ENCODE peak calls at places on chromosomes 16 and 17, in nine cellular contexts. One of them, this sample, is unnamed. For H3K4me1 and H3K36me3, the result is how much of the 10 kb centered on the place peaks cover.

GRCh38 chr17:11608396-11608795 is 10.1 kb downstream of the DNAH9 start:
- DNase-seq in astrocyte: no peak
- DNase-seq in body of pancreas: peak
- DNase-seq in prostate gland: peak
- DNase-seq in ascending aorta: no peak
- DNase-seq in left ventricle myocardium inferior: peak
- DNase-seq in spleen: no peak
- DNase-seq in right atrium auricular region: peak
- DNase-seq in GM23338: no peak
- DNase-seq in this sample: no peak

GRCh38 chr16:68936729-68937631 is 93.6 kb downstream of the TANGO6 start:
- DNase-seq in astrocyte: peak
- DNase-seq in body of pancreas: no peak
- DNase-seq in prostate gland: peak
- DNase-seq in ascending aorta: no peak
- DNase-seq in left ventricle myocardium inferior: no peak
- DNase-seq in spleen: no peak
- DNase-seq in right atrium auricular region: no peak
- DNase-seq in GM23338: no peak
- DNase-seq in this sample: no peak

GRCh38 chr17:37360632-37361031 is 15.2 kb upstream of the C17orf78 start:
- DNase-seq in astrocyte: no peak
- DNase-seq in body of pancreas: no peak
- DNase-seq in prostate gland: no peak
- DNase-seq in ascending aorta: no peak
- DNase-seq in left ventricle myocardium inferior: no peak
- DNase-seq in spleen: no peak
- DNase-seq in right atrium auricular region: no peak
- DNase-seq in GM23338: no peak
- DNase-seq in this sample: no peak

GRCh38 chr17:43027091-43028032 is 2.3 kb downstream of the RND2 start:
- DNase-seq in astrocyte: no peak
- DNase-seq in body of pancreas: no peak
- DNase-seq in prostate gland: no peak
- DNase-seq in ascending aorta: no peak
- DNase-seq in left ventricle myocardium inferior: no peak
- DNase-seq in spleen: no peak
- DNase-seq in right atrium auricular region: no peak
- DNase-seq in GM23338: peak
- DNase-seq in this sample: peak

GRCh38 chr17:30219315-30219714 is 16.2 kb downstream of the SLC6A4 start:
- DNase-seq in astrocyte: no peak
- DNase-seq in body of pancreas: no peak
- DNase-seq in prostate gland: no peak
- DNase-seq in ascending aorta: no peak
- DNase-seq in left ventricle myocardium inferior: no peak
- DNase-seq in spleen: peak
- DNase-seq in right atrium auricular region: no peak
- DNase-seq in GM23338: no peak
- DNase-seq in this sample: no peak

GRCh38 chr17:43125967-43126910 is 1.1 kb upstream of the BRCA1 start:
- DNase-seq in astrocyte: no peak
- DNase-seq in body of pancreas: no peak
- DNase-seq in prostate gland: no peak
- DNase-seq in ascending aorta: no peak
- DNase-seq in left ventricle myocardium inferior: no peak
- DNase-seq in spleen: peak
- DNase-seq in right atrium auricular region: no peak
- DNase-seq in GM23338: peak
- DNase-seq in this sample: peak

GRCh38 chr17:8476741-8477140 is 41.1 kb downstream of the NDEL1 start:
- DNase-seq in astrocyte: no peak
- DNase-seq in body of pancreas: no peak
- DNase-seq in prostate gland: no peak
- DNase-seq in ascending aorta: no peak
- DNase-seq in left ventricle myocardium inferior: no peak
- DNase-seq in spleen: no peak
- DNase-seq in right atrium auricular region: no peak
- DNase-seq in GM23338: no peak
- DNase-seq in this sample: no peak

GRCh38 chr16:25012525-25012991 is 2.6 kb downstream of the ARHGAP17 start:
- DNase-seq in astrocyte: peak
- DNase-seq in body of pancreas: no peak
- DNase-seq in prostate gland: no peak
- DNase-seq in ascending aorta: no peak
- DNase-seq in left ventricle myocardium inferior: no peak
- DNase-seq in spleen: no peak
- DNase-seq in right atrium auricular region: no peak
- DNase-seq in GM23338: no peak
- DNase-seq in this sample: no peak

DNA sequence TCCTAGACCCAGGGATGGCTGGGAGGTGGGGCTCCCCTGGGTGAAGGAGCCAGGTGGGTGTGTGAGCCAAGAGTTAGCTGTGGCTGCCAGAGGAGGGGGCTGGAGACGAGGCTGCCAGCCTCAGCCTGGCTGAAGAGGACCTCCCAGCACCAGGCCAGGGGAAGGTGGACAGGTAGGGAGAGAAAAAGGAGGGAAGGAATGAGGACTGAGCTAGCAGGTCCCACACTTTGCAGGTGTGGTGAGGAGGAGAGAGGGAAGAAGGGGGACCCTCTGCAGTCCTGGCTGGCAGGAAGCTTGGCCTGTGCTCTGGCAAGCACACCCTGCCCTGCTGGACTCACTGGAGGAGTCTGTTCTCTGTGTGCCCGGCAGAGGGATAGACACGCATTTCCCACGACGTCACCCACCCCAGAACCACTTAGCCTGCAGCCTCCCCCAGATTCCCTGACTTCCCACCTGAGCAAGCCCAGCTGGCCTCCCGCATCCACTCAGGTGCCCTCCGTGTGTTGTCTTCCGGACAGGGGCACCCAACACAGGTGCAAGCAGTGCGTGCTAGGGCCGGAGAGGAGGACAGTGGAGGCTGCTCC is 42.0 kb downstream of the SOCS3 start:
- DNase-seq in astrocyte: no peak
- DNase-seq in body of pancreas: no peak
- DNase-seq in prostate gland: no peak
- DNase-seq in ascending aorta: no peak
- DNase-seq in left ventricle myocardium inferior: no peak
- DNase-seq in spleen: no peak
- DNase-seq in right atrium auricular region: no peak
- DNase-seq in GM23338: no peak
- DNase-seq in this sample: no peak
- H3K4me1 ChIP-seq in astrocyte: under half
- H3K4me1 ChIP-seq in body of pancreas: under half
- H3K4me1 ChIP-seq in prostate gland: under half
- H3K4me1 ChIP-seq in ascending aorta: under half
- H3K4me1 ChIP-seq in left ventricle myocardium inferior: half or more
- H3K4me1 ChIP-seq in spleen: half or more
- H3K4me1 ChIP-seq in right atrium auricular region: under half
- H3K4me1 ChIP-seq in GM23338: under half
- H3K4me1 ChIP-seq in this sample: under half

GRCh38 chr16:11210260-11210659 is 45.7 kb downstream of the SOCS1 start:
- DNase-seq in astrocyte: no peak
- DNase-seq in body of pancreas: no peak
- DNase-seq in prostate gland: no peak
- DNase-seq in ascending aorta: no peak
- DNase-seq in left ventricle myocardium inferior: no peak
- DNase-seq in spleen: no peak
- DNase-seq in right atrium auricular region: no peak
- DNase-seq in GM23338: no peak
- DNase-seq in this sample: no peak

GRCh38 chr16:11213373-11213772 is 42.6 kb downstream of the SOCS1 start:
- DNase-seq in astrocyte: no peak
- DNase-seq in body of pancreas: no peak
- DNase-seq in prostate gland: no peak
- DNase-seq in ascending aorta: no peak
- DNase-seq in left ventricle myocardium inferior: no peak
- DNase-seq in spleen: peak
- DNase-seq in right atrium auricular region: no peak
- DNase-seq in GM23338: no peak
- DNase-seq in this sample: no peak

GRCh38 chr16:11211977-11212818 is 43.8 kb downstream of the SOCS1 start:
- DNase-seq in astrocyte: no peak
- DNase-seq in body of pancreas: no peak
- DNase-seq in prostate gland: no peak
- DNase-seq in ascending aorta: no peak
- DNase-seq in left ventricle myocardium inferior: no peak
- DNase-seq in spleen: peak
- DNase-seq in right atrium auricular region: no peak
- DNase-seq in GM23338: no peak
- DNase-seq in this sample: no peak

GRCh38 chr16:11212819-11213196 is 43.2 kb downstream of the SOCS1 start:
- DNase-seq in astrocyte: no peak
- DNase-seq in body of pancreas: no peak
- DNase-seq in prostate gland: no peak
- DNase-seq in ascending aorta: no peak
- DNase-seq in left ventricle myocardium inferior: no peak
- DNase-seq in spleen: peak
- DNase-seq in right atrium auricular region: no peak
- DNase-seq in GM23338: no peak
- DNase-seq in this sample: no peak

GRCh38 chr16:11211061-11211976 is 44.7 kb downstream of the SOCS1 start:
- DNase-seq in astrocyte: no peak
- DNase-seq in body of pancreas: no peak
- DNase-seq in prostate gland: no peak
- DNase-seq in ascending aorta: no peak
- DNase-seq in left ventricle myocardium inferior: no peak
- DNase-seq in spleen: peak
- DNase-seq in right atrium auricular region: no peak
- DNase-seq in GM23338: no peak
- DNase-seq in this sample: no peak
- TF ChIP-seq CTCF in astrocyte: no peak
- TF ChIP-seq CTCF in body of pancreas: no peak
- TF ChIP-seq CTCF in prostate gland: no peak
- TF ChIP-seq CTCF in ascending aorta: no peak
- TF ChIP-seq CTCF in left ventricle myocardium inferior: no peak
- TF ChIP-seq CTCF in spleen: no peak
- TF ChIP-seq CTCF in right atrium auricular region: no peak
- TF ChIP-seq CTCF in GM23338: no peak
- TF ChIP-seq CTCF in this sample: no peak

GRCh38 chr17:62565817-62566216 is 61.7 kb upstream of the MRC2 start:
- DNase-seq in astrocyte: peak
- DNase-seq in body of pancreas: no peak
- DNase-seq in prostate gland: no peak
- DNase-seq in ascending aorta: no peak
- DNase-seq in left ventricle myocardium inferior: no peak
- DNase-seq in spleen: no peak
- DNase-seq in right atrium auricular region: no peak
- DNase-seq in GM23338: no peak
- DNase-seq in this sample: no peak

GRCh38 chr17:62572488-62573469 is 54.7 kb upstream of the MRC2 start:
- DNase-seq in astrocyte: peak
- DNase-seq in body of pancreas: no peak
- DNase-seq in prostate gland: no peak
- DNase-seq in ascending aorta: no peak
- DNase-seq in left ventricle myocardium inferior: no peak
- DNase-seq in spleen: no peak
- DNase-seq in right atrium auricular region: no peak
- DNase-seq in GM23338: no peak
- DNase-seq in this sample: no peak

GRCh38 chr17:62562656-62563055 is 64.8 kb upstream of the MRC2 start:
- DNase-seq in astrocyte: peak
- DNase-seq in body of pancreas: no peak
- DNase-seq in prostate gland: no peak
- DNase-seq in ascending aorta: no peak
- DNase-seq in left ventricle myocardium inferior: no peak
- DNase-seq in spleen: no peak
- DNase-seq in right atrium auricular region: no peak
- DNase-seq in GM23338: no peak
- DNase-seq in this sample: no peak

DNA sequence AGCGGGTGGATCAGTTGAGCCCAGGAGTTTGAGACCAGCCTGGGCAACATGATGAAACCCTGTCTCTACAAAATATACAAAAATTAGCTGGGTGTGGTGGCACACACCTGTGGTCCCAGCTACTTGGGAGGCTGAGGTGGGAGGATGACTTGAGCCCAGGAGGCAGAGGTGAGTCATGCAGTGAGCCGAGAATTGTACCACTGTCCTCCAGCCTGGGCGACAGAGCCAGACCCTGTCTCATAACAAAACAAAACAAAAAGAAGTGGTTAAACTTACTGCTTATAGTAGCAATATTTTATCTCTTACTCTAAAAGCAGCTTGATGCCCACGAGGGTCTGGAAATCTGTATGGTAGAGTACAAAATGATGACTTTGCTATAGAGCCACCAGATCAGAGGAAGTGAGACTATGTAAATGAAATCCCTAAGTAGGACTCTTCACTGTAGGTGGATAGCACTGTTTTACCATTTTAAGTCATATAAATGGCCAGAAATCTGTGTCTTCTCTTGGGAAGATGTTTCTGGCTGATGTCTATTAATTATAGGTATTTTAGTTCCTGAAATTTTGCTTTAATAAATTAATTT is 60.4 kb upstream of the MRC2 start:
- DNase-seq in astrocyte: no peak
- DNase-seq in body of pancreas: no peak
- DNase-seq in prostate gland: no peak
- DNase-seq in ascending aorta: no peak
- DNase-seq in left ventricle myocardium inferior: no peak
- DNase-seq in spleen: no peak
- DNase-seq in right atrium auricular region: no peak
- DNase-seq in GM23338: no peak
- DNase-seq in this sample: no peak
- H3K36me3 ChIP-seq in astrocyte: under half
- H3K36me3 ChIP-seq in body of pancreas: under half
- H3K36me3 ChIP-seq in prostate gland: under half
- H3K36me3 ChIP-seq in ascending aorta: under half
- H3K36me3 ChIP-seq in left ventricle myocardium inferior: under half
- H3K36me3 ChIP-seq in spleen: under half
- H3K36me3 ChIP-seq in right atrium auricular region: under half
- H3K36me3 ChIP-seq in GM23338: under half
- H3K36me3 ChIP-seq in this sample: under half

GRCh38 chr16:27428035-27428785 is 26.2 kb downstream of the IL21R start:
- DNase-seq in astrocyte: no peak
- DNase-seq in body of pancreas: no peak
- DNase-seq in prostate gland: no peak
- DNase-seq in ascending aorta: no peak
- DNase-seq in left ventricle myocardium inferior: no peak
- DNase-seq in spleen: peak
- DNase-seq in right atrium auricular region: peak
- DNase-seq in GM23338: no peak
- DNase-seq in this sample: no peak

GRCh38 chr16:27430923-27431484 is 29.0 kb downstream of the IL21R start:
- DNase-seq in astrocyte: no peak
- DNase-seq in body of pancreas: no peak
- DNase-seq in prostate gland: no peak
- DNase-seq in ascending aorta: no peak
- DNase-seq in left ventricle myocardium inferior: no peak
- DNase-seq in spleen: peak
- DNase-seq in right atrium auricular region: peak
- DNase-seq in GM23338: no peak
- DNase-seq in this sample: no peak

GRCh38 chr16:27429981-27430441 is 28.0 kb downstream of the IL21R start:
- DNase-seq in astrocyte: no peak
- DNase-seq in body of pancreas: no peak
- DNase-seq in prostate gland: no peak
- DNase-seq in ascending aorta: no peak
- DNase-seq in left ventricle myocardium inferior: no peak
- DNase-seq in spleen: peak
- DNase-seq in right atrium auricular region: peak
- DNase-seq in GM23338: no peak
- DNase-seq in this sample: peak

GRCh38 chr16:27430512-27430911 is 28.5 kb downstream of the IL21R start:
- DNase-seq in astrocyte: no peak
- DNase-seq in body of pancreas: no peak
- DNase-seq in prostate gland: no peak
- DNase-seq in ascending aorta: no peak
- DNase-seq in left ventricle myocardium inferior: no peak
- DNase-seq in spleen: no peak
- DNase-seq in right atrium auricular region: peak
- DNase-seq in GM23338: no peak
- DNase-seq in this sample: no peak

DNA sequence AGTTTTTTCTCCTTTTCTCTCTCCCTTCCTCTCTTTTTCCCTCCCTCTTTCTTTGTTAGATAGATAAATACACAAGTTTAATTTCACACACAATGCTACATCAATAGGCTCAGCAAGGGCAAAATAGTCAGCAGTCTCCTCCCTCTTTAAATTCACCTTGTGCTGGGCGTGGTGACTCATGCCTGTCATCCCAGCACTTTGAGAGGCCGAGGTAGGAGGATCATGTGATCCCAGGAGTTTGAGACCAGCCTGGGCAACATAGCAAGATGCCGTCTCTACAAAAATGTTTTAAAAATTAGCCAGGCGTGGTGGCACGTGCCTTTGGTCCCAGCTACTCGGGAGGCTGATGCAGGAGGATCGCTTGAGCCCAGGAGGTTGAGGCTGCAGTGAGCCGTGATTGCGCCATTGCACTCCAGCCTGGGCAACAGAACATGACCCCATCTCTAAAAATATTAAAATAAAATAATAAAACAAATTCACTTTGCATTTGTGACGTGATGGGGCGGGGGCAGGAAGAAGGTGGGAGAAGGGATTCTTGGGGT is 27.4 kb downstream of the IL21R start:
- DNase-seq in astrocyte: no peak
- DNase-seq in body of pancreas: no peak
- DNase-seq in prostate gland: no peak
- DNase-seq in ascending aorta: no peak
- DNase-seq in left ventricle myocardium inferior: no peak
- DNase-seq in spleen: peak
- DNase-seq in right atrium auricular region: peak
- DNase-seq in GM23338: no peak
- DNase-seq in this sample: no peak
- H3K4me1 ChIP-seq in astrocyte: under half
- H3K4me1 ChIP-seq in body of pancreas: under half
- H3K4me1 ChIP-seq in prostate gland: under half
- H3K4me1 ChIP-seq in ascending aorta: under half
- H3K4me1 ChIP-seq in left ventricle myocardium inferior: under half
- H3K4me1 ChIP-seq in spleen: half or more
- H3K4me1 ChIP-seq in right atrium auricular region: under half
- H3K4me1 ChIP-seq in GM23338: under half
- H3K4me1 ChIP-seq in this sample: under half

This sample was measured in kidney.